ENCODE peak calls at places on chromosomes 16 and 17, in nine cellular contexts. B is lower leg skin, S is body of pancreas, E is tibial nerve, Z is cardiac fibroblast, T is mucosa of descending colon, W is psoas muscle, G is epithelial cell of proximal tubule, U is neuronal stem cell. C is an unnamed sample.

GRCh38 chr17:62781826-62782225 is 26.3 kb downstream of the MARCHF10 start:
- DNase-seq in B (no peak), U (no peak), Z (peak; percentile 25), S (no peak), E (no peak), W (no peak), G (no peak), T (no peak), C (no peak)

GRCh38 chr16:1057252-1057932 is 15.2 kb upstream of the SSTR5 start:
- DNase-seq in S (peak; percentile 46), U (no peak), E (no peak), W (no peak), G (no peak), T (no peak), Z (peak; percentile 22), B (no peak), C (no peak)

GRCh38 chr16:23031508-23032098 is 117.6 kb downstream of the USP31 start:
- DNase-seq in S (no peak), U (no peak), Z (no peak), E (no peak), G (no peak), B (peak; percentile 7), W (no peak), T (no peak), C (no peak)

GRCh38 chr17:19317359-19318095 is 45.0 kb downstream of the B9D1 start:
- DNase-seq in S (peak; percentile 60), E (peak; percentile 75), G (peak; percentile 63), B (no peak), Z (peak; percentile 85), U (peak; percentile 71), W (peak; percentile 88), T (peak; percentile 85), C (peak; percentile 87)

GRCh38 chr16:34078697-34079096 is 619.3 kb downstream of the TP53TG3F start:
- DNase-seq in W (no peak), E (no peak), S (no peak), G (peak; percentile 9), B (no peak), Z (peak; percentile 37), U (peak; percentile 48), T (no peak), C (no peak)

GRCh38 chr16:64866026-64866425 is 255.8 kb downstream of the CDH11 start:
- DNase-seq in W (no peak), G (no peak), Z (no peak), E (no peak), S (no peak), B (no peak), U (no peak), T (no peak), C (no peak)

GRCh38 chr17:68576137-68576536 is 25.0 kb downstream of the FAM20A start:
- DNase-seq in G (no peak), T (no peak), Z (no peak), B (no peak), E (no peak), S (no peak), U (no peak), W (no peak), C (no peak)

GRCh38 chr16:12009922-12010321 is 33.4 kb downstream of the SNX29 start:
- DNase-seq in Z (no peak), G (no peak), E (no peak), S (no peak), B (no peak), U (no peak), W (no peak), T (no peak), C (no peak)

GRCh38 chr17:75082683-75083082 is 5.1 kb upstream of the SLC16A5 start:
- DNase-seq in T (no peak), Z (no peak), U (no peak), G (no peak), E (no peak), W (no peak), S (no peak), B (no peak), C (no peak)

GRCh38 chr17:29243792-29244191 is 2.9 kb upstream of the CRYBA1 start:
- DNase-seq in T (no peak), U (no peak), S (no peak), E (no peak), G (no peak), W (no peak), Z (no peak), B (no peak), C (no peak)

GRCh38 chr16:19898924-19899604 is 14.4 kb upstream of the GPRC5B start:
- DNase-seq in U (peak; percentile 69), T (no peak), B (no peak), E (no peak), Z (peak; percentile 65), S (peak; percentile 57), W (no peak), G (no peak), C (no peak)

GRCh38 chr17:15963670-15964110 is 18.8 kb downstream of the ADORA2B start:
- DNase-seq in U (no peak), G (no peak), E (no peak), S (no peak), T (no peak), Z (peak; percentile 56), B (no peak), W (no peak), C (no peak)

GRCh38 chr16:58022601-58023371 is 2.8 kb upstream of the MMP15 start:
- DNase-seq in W (peak; percentile 60), S (peak; percentile 83), G (no peak), Z (peak; percentile 79), T (peak; percentile 80), B (no peak), E (peak; percentile 54), U (no peak), C (peak; percentile 65)

GRCh38 chr17:68566145-68566738 is 34.9 kb downstream of the FAM20A start:
- DNase-seq in G (no peak), W (no peak), E (no peak), B (no peak), T (no peak), Z (no peak), S (no peak), U (no peak), C (no peak)

GRCh38 chr17:29068828-29069227 is 25.9 kb downstream of the PIPOX start:
- DNase-seq in Z (peak; percentile 23), S (no peak), W (no peak), U (no peak), E (no peak), T (peak; percentile 1), B (no peak), G (no peak), C (no peak)

GRCh38 chr16:14399397-14400284 is 230.4 kb downstream of the PARN start:
- DNase-seq in G (peak; percentile 37), U (no peak), B (peak; percentile 88), W (peak; percentile 79), E (peak; percentile 32), T (no peak), S (peak; percentile 57), Z (peak; percentile 66), C (no peak)

GRCh38 chr16:47395733-47396503 is 64.9 kb downstream of the ITFG1 start:
- DNase-seq in W (no peak), S (no peak), Z (no peak), G (no peak), U (no peak), E (no peak), T (no peak), B (no peak), C (no peak)

GRCh38 chr16:22291860-22292692 is 5.1 kb upstream of the POLR3E start:
- DNase-seq in T (no peak), Z (peak; percentile 44), U (no peak), B (no peak), G (no peak), W (no peak), E (no peak), S (no peak), C (no peak)

GRCh38 chr17:49645654-49646053 is 32.2 kb downstream of the SPOP start:
- DNase-seq in E (no peak), W (no peak), U (no peak), S (no peak), Z (no peak), B (no peak), G (no peak), T (no peak), C (no peak)

GRCh38 chr17:49646391-49647255 is 31.3 kb downstream of the SPOP start:
- DNase-seq in T (no peak), B (no peak), Z (peak; percentile 59), S (no peak), W (peak; percentile 50), U (no peak), G (peak; percentile 39), E (no peak), C (no peak)

GRCh38 chr17:49647256-49647585 is 30.7 kb downstream of the SPOP start:
- DNase-seq in U (no peak), S (no peak), T (no peak), B (no peak), G (no peak), Z (no peak), W (no peak), E (no peak), C (no peak)
- H3K4me3 ChIP-seq in U (no peak overlapping the region), S (no peak overlapping the region), T (no peak overlapping the region), B (no peak overlapping the region), G (no peak overlapping the region), Z (no peak overlapping the region), W (peak overlapping the region; percentile 49), E (no peak overlapping the region), C (no peak overlapping the region)

GRCh38 chr16:68328151-68328859 is 17.5 kb downstream of the PRMT7 start:
- DNase-seq in E (peak; percentile 65), U (peak; percentile 76), B (peak; percentile 92), S (peak; percentile 80), T (peak; percentile 67), W (peak; percentile 71), G (peak; percentile 45), Z (peak; percentile 89), C (peak; percentile 75)
- H3K4me3 ChIP-seq in E (no peak overlapping the region), U (no peak overlapping the region), B (no peak overlapping the region), S (no peak overlapping the region), T (no peak overlapping the region), W (no peak overlapping the region), G (no peak overlapping the region), Z (no peak overlapping the region), C (no peak overlapping the region)

GRCh38 chr17:38564254-38564605 is 41.5 kb downstream of the SRCIN1 start:
- DNase-seq in Z (no peak), E (no peak), W (no peak), B (no peak), G (no peak), S (no peak), U (no peak), T (no peak), C (no peak)
- H3K4me3 ChIP-seq in Z (no peak overlapping the region), E (no peak overlapping the region), W (no peak overlapping the region), B (no peak overlapping the region), G (no peak overlapping the region), S (no peak overlapping the region), U (no peak overlapping the region), T (no peak overlapping the region), C (no peak overlapping the region)

DNA sequence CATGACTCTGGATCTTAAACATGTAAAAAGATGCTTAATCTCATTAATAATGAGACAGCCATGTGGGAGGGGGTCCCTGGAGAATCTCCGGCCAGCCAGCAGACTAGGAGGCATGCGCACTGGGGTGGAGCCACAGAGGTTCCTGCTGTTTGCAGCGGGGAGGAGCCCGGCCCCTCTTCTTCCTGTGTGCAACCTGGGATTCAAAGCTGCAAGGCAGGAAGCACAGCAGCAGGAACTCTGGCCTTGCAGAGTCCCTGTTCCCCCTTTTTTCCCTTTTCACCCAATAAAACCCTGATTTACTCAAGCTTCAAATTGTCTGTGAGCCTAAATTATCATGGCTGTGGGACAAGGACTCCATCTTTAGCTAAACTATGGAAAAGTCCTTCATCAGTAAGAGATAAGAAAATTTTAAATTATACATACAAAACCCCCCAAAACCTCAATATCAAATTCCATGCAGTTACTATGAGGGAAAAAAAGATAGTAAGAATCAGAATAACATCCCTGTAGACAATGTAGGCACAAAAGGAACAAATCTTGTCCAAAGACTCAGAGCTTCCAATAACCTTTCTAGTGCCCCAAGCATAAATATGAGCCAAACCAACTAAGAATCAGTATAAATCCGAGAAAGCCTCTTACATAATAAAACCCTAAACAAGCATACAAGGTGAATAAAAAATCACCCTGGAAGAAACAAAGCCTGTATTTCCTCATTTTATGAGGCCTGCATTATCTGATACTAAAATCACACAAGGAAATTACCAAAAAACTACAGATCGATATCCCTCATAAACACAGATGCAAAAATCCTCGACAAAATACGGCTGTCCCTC is 12.1 kb downstream of the CFDP1 start:
- DNase-seq in G (no peak), Z (peak; percentile 84), B (peak; percentile 93), T (peak; percentile 86), W (peak; percentile 66), U (peak; percentile 38), S (peak; percentile 70), E (peak; percentile 35), C (peak; percentile 82)
- H3K4me3 ChIP-seq in G (peak overlapping the region; percentile 23), Z (no peak overlapping the region), B (no peak overlapping the region), T (no peak overlapping the region), W (no peak overlapping the region), U (no peak overlapping the region), S (no peak overlapping the region), E (no peak overlapping the region), C (no peak overlapping the region)

C was measured in Peyer's patch.